ENCODE peak calls at places on chromosome 20, in nine cellular contexts. One of them, this sample, is unnamed.

GRCh38 chr20:2330090-2330695 is 34.4 kb downstream of the TGM3 start:
- DNase-seq in A549: no peak
- DNase-seq in left ventricle myocardium inferior: no peak
- DNase-seq in mucosa of gallbladder: no peak
- DNase-seq in endothelial cell: no peak
- DNase-seq in AG04449: no peak
- DNase-seq in right cardiac atrium: no peak
- DNase-seq in substantia nigra: no peak
- DNase-seq in hippocampal formation: no peak
- DNase-seq in this sample: no peak

GRCh38 chr20:46545077-46545826 is 5.2 kb downstream of the OCSTAMP start:
- DNase-seq in hippocampal formation: no peak
- DNase-seq in A549: no peak
- DNase-seq in right cardiac atrium: no peak
- DNase-seq in AG04449: no peak
- DNase-seq in mucosa of gallbladder: no peak
- DNase-seq in left ventricle myocardium inferior: no peak
- DNase-seq in endothelial cell: no peak
- DNase-seq in substantia nigra: no peak
- DNase-seq in this sample: no peak

GRCh38 chr20:58888521-58889333 is 36.2 kb downstream of the GNAS start:
- DNase-seq in left ventricle myocardium inferior: peak
- DNase-seq in mucosa of gallbladder: peak
- DNase-seq in A549: no peak
- DNase-seq in AG04449: no peak
- DNase-seq in hippocampal formation: peak
- DNase-seq in right cardiac atrium: peak
- DNase-seq in substantia nigra: no peak
- DNase-seq in endothelial cell: peak
- DNase-seq in this sample: peak

GRCh38 chr20:63748356-63749270 is 9.0 kb downstream of the SLC2A4RG start:
- DNase-seq in right cardiac atrium: no peak
- DNase-seq in A549: no peak
- DNase-seq in left ventricle myocardium inferior: no peak
- DNase-seq in substantia nigra: no peak
- DNase-seq in hippocampal formation: no peak
- DNase-seq in endothelial cell: no peak
- DNase-seq in AG04449: no peak
- DNase-seq in mucosa of gallbladder: no peak
- DNase-seq in this sample: no peak

GRCh38 chr20:48716086-48716485 is 111.7 kb downstream of the PREX1 start:
- DNase-seq in AG04449: no peak
- DNase-seq in endothelial cell: no peak
- DNase-seq in right cardiac atrium: no peak
- DNase-seq in mucosa of gallbladder: no peak
- DNase-seq in A549: no peak
- DNase-seq in left ventricle myocardium inferior: no peak
- DNase-seq in hippocampal formation: no peak
- DNase-seq in substantia nigra: no peak
- DNase-seq in this sample: no peak

GRCh38 chr20:17680128-17680835 is 1.8 kb downstream of the RRBP1 start:
- DNase-seq in endothelial cell: peak
- DNase-seq in left ventricle myocardium inferior: peak
- DNase-seq in hippocampal formation: no peak
- DNase-seq in mucosa of gallbladder: peak
- DNase-seq in AG04449: no peak
- DNase-seq in right cardiac atrium: peak
- DNase-seq in A549: peak
- DNase-seq in substantia nigra: no peak
- DNase-seq in this sample: peak

GRCh38 chr20:4946585-4947378 is 54.5 kb downstream of the SLC23A2 start:
- DNase-seq in hippocampal formation: no peak
- DNase-seq in substantia nigra: no peak
- DNase-seq in left ventricle myocardium inferior: no peak
- DNase-seq in mucosa of gallbladder: no peak
- DNase-seq in endothelial cell: no peak
- DNase-seq in A549: no peak
- DNase-seq in AG04449: no peak
- DNase-seq in right cardiac atrium: no peak
- DNase-seq in this sample: no peak

GRCh38 chr20:14877616-14878015 is 540.2 kb upstream of the FLRT3 start:
- DNase-seq in AG04449: no peak
- DNase-seq in A549: no peak
- DNase-seq in left ventricle myocardium inferior: no peak
- DNase-seq in mucosa of gallbladder: no peak
- DNase-seq in right cardiac atrium: no peak
- DNase-seq in substantia nigra: no peak
- DNase-seq in endothelial cell: no peak
- DNase-seq in hippocampal formation: no peak
- DNase-seq in this sample: no peak

GRCh38 chr20:23347791-23348190 is 2.8 kb upstream of the NXT1 start:
- DNase-seq in substantia nigra: no peak
- DNase-seq in endothelial cell: no peak
- DNase-seq in right cardiac atrium: no peak
- DNase-seq in A549: no peak
- DNase-seq in left ventricle myocardium inferior: no peak
- DNase-seq in AG04449: no peak
- DNase-seq in mucosa of gallbladder: no peak
- DNase-seq in hippocampal formation: no peak
- DNase-seq in this sample: no peak

GRCh38 chr20:57088436-57088835 is 178.0 kb downstream of the BMP7 start:
- DNase-seq in right cardiac atrium: no peak
- DNase-seq in mucosa of gallbladder: no peak
- DNase-seq in endothelial cell: no peak
- DNase-seq in A549: no peak
- DNase-seq in AG04449: no peak
- DNase-seq in substantia nigra: no peak
- DNase-seq in left ventricle myocardium inferior: no peak
- DNase-seq in hippocampal formation: no peak
- DNase-seq in this sample: no peak

GRCh38 chr20:39398656-39399055 is 436.5 kb downstream of the DHX35 start:
- DNase-seq in mucosa of gallbladder: no peak
- DNase-seq in substantia nigra: no peak
- DNase-seq in A549: no peak
- DNase-seq in AG04449: no peak
- DNase-seq in hippocampal formation: no peak
- DNase-seq in endothelial cell: no peak
- DNase-seq in left ventricle myocardium inferior: no peak
- DNase-seq in right cardiac atrium: no peak
- DNase-seq in this sample: no peak

GRCh38 chr20:61263084-61263695 is 11.1 kb downstream of the CDH4 start:
- DNase-seq in mucosa of gallbladder: no peak
- DNase-seq in left ventricle myocardium inferior: no peak
- DNase-seq in endothelial cell: peak
- DNase-seq in right cardiac atrium: no peak
- DNase-seq in A549: no peak
- DNase-seq in AG04449: no peak
- DNase-seq in hippocampal formation: no peak
- DNase-seq in substantia nigra: no peak
- DNase-seq in this sample: peak

GRCh38 chr20:37846573-37846972 is 56.4 kb upstream of the VSTM2L start:
- DNase-seq in A549: no peak
- DNase-seq in hippocampal formation: no peak
- DNase-seq in left ventricle myocardium inferior: no peak
- DNase-seq in mucosa of gallbladder: no peak
- DNase-seq in substantia nigra: no peak
- DNase-seq in endothelial cell: no peak
- DNase-seq in AG04449: no peak
- DNase-seq in right cardiac atrium: no peak
- DNase-seq in this sample: no peak

GRCh38 chr20:48626226-48626937 is 201.4 kb downstream of the PREX1 start:
- DNase-seq in endothelial cell: no peak
- DNase-seq in AG04449: peak
- DNase-seq in left ventricle myocardium inferior: no peak
- DNase-seq in A549: no peak
- DNase-seq in mucosa of gallbladder: no peak
- DNase-seq in substantia nigra: no peak
- DNase-seq in hippocampal formation: no peak
- DNase-seq in right cardiac atrium: no peak
- DNase-seq in this sample: no peak

GRCh38 chr20:20549699-20550098 is 162.7 kb downstream of the RALGAPA2 start:
- DNase-seq in endothelial cell: no peak
- DNase-seq in AG04449: peak
- DNase-seq in A549: no peak
- DNase-seq in hippocampal formation: no peak
- DNase-seq in substantia nigra: no peak
- DNase-seq in mucosa of gallbladder: no peak
- DNase-seq in left ventricle myocardium inferior: no peak
- DNase-seq in right cardiac atrium: no peak
- DNase-seq in this sample: peak

GRCh38 chr20:18019068-18019467 is 38.6 kb downstream of the OVOL2 start:
- DNase-seq in AG04449: no peak
- DNase-seq in hippocampal formation: no peak
- DNase-seq in right cardiac atrium: no peak
- DNase-seq in endothelial cell: peak
- DNase-seq in left ventricle myocardium inferior: no peak
- DNase-seq in mucosa of gallbladder: no peak
- DNase-seq in substantia nigra: no peak
- DNase-seq in A549: peak
- DNase-seq in this sample: no peak

GRCh38 chr20:10634683-10635411 is 39.0 kb downstream of the JAG1 start:
- DNase-seq in endothelial cell: no peak
- DNase-seq in right cardiac atrium: no peak
- DNase-seq in AG04449: peak
- DNase-seq in mucosa of gallbladder: no peak
- DNase-seq in hippocampal formation: no peak
- DNase-seq in left ventricle myocardium inferior: no peak
- DNase-seq in A549: no peak
- DNase-seq in substantia nigra: no peak
- DNase-seq in this sample: no peak

GRCh38 chr20:62953167-62953838 is 794 bp downstream of the SLC17A9 start:
- DNase-seq in mucosa of gallbladder: no peak
- DNase-seq in substantia nigra: no peak
- DNase-seq in right cardiac atrium: peak
- DNase-seq in A549: no peak
- DNase-seq in left ventricle myocardium inferior: no peak
- DNase-seq in hippocampal formation: no peak
- DNase-seq in endothelial cell: no peak
- DNase-seq in AG04449: no peak
- DNase-seq in this sample: no peak

GRCh38 chr20:51365670-51366069 is 176.8 kb downstream of the NFATC2 start:
- DNase-seq in hippocampal formation: no peak
- DNase-seq in left ventricle myocardium inferior: no peak
- DNase-seq in right cardiac atrium: no peak
- DNase-seq in substantia nigra: no peak
- DNase-seq in mucosa of gallbladder: no peak
- DNase-seq in AG04449: peak
- DNase-seq in A549: peak
- DNase-seq in endothelial cell: no peak
- DNase-seq in this sample: no peak

GRCh38 chr20:46627251-46627650 is 24.0 kb downstream of the SLC13A3 start:
- DNase-seq in endothelial cell: no peak
- DNase-seq in AG04449: no peak
- DNase-seq in substantia nigra: no peak
- DNase-seq in left ventricle myocardium inferior: no peak
- DNase-seq in right cardiac atrium: no peak
- DNase-seq in hippocampal formation: no peak
- DNase-seq in mucosa of gallbladder: no peak
- DNase-seq in A549: no peak
- DNase-seq in this sample: no peak

GRCh38 chr20:58420798-58421496 is 31.9 kb downstream of the VAPB start:
- DNase-seq in A549: peak
- DNase-seq in mucosa of gallbladder: no peak
- DNase-seq in hippocampal formation: no peak
- DNase-seq in endothelial cell: no peak
- DNase-seq in right cardiac atrium: no peak
- DNase-seq in substantia nigra: no peak
- DNase-seq in left ventricle myocardium inferior: no peak
- DNase-seq in AG04449: peak
- DNase-seq in this sample: no peak

GRCh38 chr20:25067102-25067987 is 9.4 kb upstream of the ACSS1 start:
- DNase-seq in A549: no peak
- DNase-seq in right cardiac atrium: no peak
- DNase-seq in mucosa of gallbladder: no peak
- DNase-seq in AG04449: no peak
- DNase-seq in endothelial cell: no peak
- DNase-seq in hippocampal formation: no peak
- DNase-seq in left ventricle myocardium inferior: no peak
- DNase-seq in substantia nigra: no peak
- DNase-seq in this sample: no peak

GRCh38 chr20:42123981-42124473 is 505.9 kb upstream of the CHD6 start:
- DNase-seq in AG04449: no peak
- DNase-seq in mucosa of gallbladder: no peak
- DNase-seq in hippocampal formation: no peak
- DNase-seq in left ventricle myocardium inferior: peak
- DNase-seq in A549: no peak
- DNase-seq in substantia nigra: no peak
- DNase-seq in right cardiac atrium: no peak
- DNase-seq in endothelial cell: no peak
- DNase-seq in this sample: no peak

GRCh38 chr20:237479-237878 is 10.4 kb downstream of the DEFB129 start:
- DNase-seq in substantia nigra: no peak
- DNase-seq in AG04449: no peak
- DNase-seq in hippocampal formation: no peak
- DNase-seq in left ventricle myocardium inferior: no peak
- DNase-seq in mucosa of gallbladder: no peak
- DNase-seq in endothelial cell: no peak
- DNase-seq in right cardiac atrium: no peak
- DNase-seq in A549: no peak
- DNase-seq in this sample: no peak

GRCh38 chr20:45919951-45920794 is 8.2 kb upstream of the PLTP start:
- DNase-seq in right cardiac atrium: peak
- DNase-seq in left ventricle myocardium inferior: no peak
- DNase-seq in AG04449: no peak
- DNase-seq in endothelial cell: no peak
- DNase-seq in mucosa of gallbladder: peak
- DNase-seq in A549: no peak
- DNase-seq in hippocampal formation: no peak
- DNase-seq in substantia nigra: no peak
- DNase-seq in this sample: no peak

GRCh38 chr20:20267685-20268429 is 100.0 kb upstream of the INSM1 start:
- DNase-seq in hippocampal formation: no peak
- DNase-seq in endothelial cell: no peak
- DNase-seq in right cardiac atrium: no peak
- DNase-seq in AG04449: no peak
- DNase-seq in A549: no peak
- DNase-seq in substantia nigra: no peak
- DNase-seq in mucosa of gallbladder: no peak
- DNase-seq in left ventricle myocardium inferior: no peak
- DNase-seq in this sample: no peak

GRCh38 chr20:6838181-6838826 is 70.8 kb downstream of the BMP2 start:
- DNase-seq in AG04449: no peak
- DNase-seq in left ventricle myocardium inferior: no peak
- DNase-seq in hippocampal formation: no peak
- DNase-seq in substantia nigra: no peak
- DNase-seq in A549: no peak
- DNase-seq in endothelial cell: no peak
- DNase-seq in right cardiac atrium: no peak
- DNase-seq in mucosa of gallbladder: no peak
- DNase-seq in this sample: no peak

GRCh38 chr20:38633577-38634093 is 32.0 kb downstream of the ARHGAP40 start:
- DNase-seq in substantia nigra: no peak
- DNase-seq in mucosa of gallbladder: peak
- DNase-seq in left ventricle myocardium inferior: no peak
- DNase-seq in hippocampal formation: no peak
- DNase-seq in endothelial cell: peak
- DNase-seq in right cardiac atrium: no peak
- DNase-seq in AG04449: no peak
- DNase-seq in A549: peak
- DNase-seq in this sample: peak

GRCh38 chr20:36666181-36666740 is 20.3 kb upstream of the SLA2 start:
- DNase-seq in A549: no peak
- DNase-seq in hippocampal formation: no peak
- DNase-seq in endothelial cell: no peak
- DNase-seq in mucosa of gallbladder: no peak
- DNase-seq in right cardiac atrium: no peak
- DNase-seq in substantia nigra: no peak
- DNase-seq in AG04449: peak
- DNase-seq in left ventricle myocardium inferior: no peak
- DNase-seq in this sample: no peak

GRCh38 chr20:8039048-8039447 is 19.5 kb upstream of the TMX4 start:
- DNase-seq in left ventricle myocardium inferior: no peak
- DNase-seq in endothelial cell: no peak
- DNase-seq in A549: no peak
- DNase-seq in AG04449: no peak
- DNase-seq in mucosa of gallbladder: no peak
- DNase-seq in substantia nigra: no peak
- DNase-seq in right cardiac atrium: no peak
- DNase-seq in hippocampal formation: no peak
- DNase-seq in this sample: no peak